ENCODE peak calls at places on chromosomes 6 and 20, in nine cellular contexts. One of them, this sample, is unnamed.

GRCh38 chr20:19909696-19910095 is 107.5 kb upstream of the NAA20 start:
- DNase-seq in AG04450: no peak
- DNase-seq in stimulated activated CD4-positive, alpha-beta T cell treated with anti-CD3 and anti-CD28 coated beads, Interleukin-12 subunit alpha, Interleukin-12 subunit beta, amount 100 ng/mL, for 48 hours: no peak
- DNase-seq in NCI-H2107: no peak
- DNase-seq in activated T-helper 1 cell treated with anti-CD3 and anti-CD28 coated beads, Interleukin-12 subunit alpha, Interleukin-12 subunit beta, Interleukin-2, Interleukin-4 antibody, amounts not matched to agents 30 ng/mL and 10 ng/mL and 1 ng/mL, durations not matched to agents 14 hours and 24 hours and 36 hours: no peak
- DNase-seq in kidney epithelial cell: no peak
- DNase-seq in NCI-H460: no peak
- DNase-seq in astrocyte of the cerebellum: peak; percentile 34
- DNase-seq in bronchial epithelial cell: no peak
- DNase-seq in this sample: no peak

GRCh38 chr6:7684076-7684475 is 41.8 kb upstream of the BMP6 start:
- DNase-seq in AG04450: no peak
- DNase-seq in stimulated activated CD4-positive, alpha-beta T cell treated with anti-CD3 and anti-CD28 coated beads, Interleukin-12 subunit alpha, Interleukin-12 subunit beta, amount 100 ng/mL, for 48 hours: no peak
- DNase-seq in NCI-H2107: no peak
- DNase-seq in activated T-helper 1 cell treated with anti-CD3 and anti-CD28 coated beads, Interleukin-12 subunit alpha, Interleukin-12 subunit beta, Interleukin-2, Interleukin-4 antibody, amounts not matched to agents 30 ng/mL and 10 ng/mL and 1 ng/mL, durations not matched to agents 14 hours and 24 hours and 36 hours: no peak
- DNase-seq in kidney epithelial cell: no peak
- DNase-seq in NCI-H460: no peak
- DNase-seq in astrocyte of the cerebellum: no peak
- DNase-seq in bronchial epithelial cell: no peak
- DNase-seq in this sample: no peak

GRCh38 chr6:167779993-167780655 is 46.6 kb upstream of the AFDN start:
- DNase-seq in AG04450: no peak
- DNase-seq in stimulated activated CD4-positive, alpha-beta T cell treated with anti-CD3 and anti-CD28 coated beads, Interleukin-12 subunit alpha, Interleukin-12 subunit beta, amount 100 ng/mL, for 48 hours: no peak
- DNase-seq in NCI-H2107: no peak
- DNase-seq in activated T-helper 1 cell treated with anti-CD3 and anti-CD28 coated beads, Interleukin-12 subunit alpha, Interleukin-12 subunit beta, Interleukin-2, Interleukin-4 antibody, amounts not matched to agents 30 ng/mL and 10 ng/mL and 1 ng/mL, durations not matched to agents 14 hours and 24 hours and 36 hours: no peak
- DNase-seq in kidney epithelial cell: no peak
- DNase-seq in NCI-H460: no peak
- DNase-seq in astrocyte of the cerebellum: no peak
- DNase-seq in bronchial epithelial cell: no peak
- DNase-seq in this sample: no peak

GRCh38 chr20:57657537-57658446 is 37.6 kb upstream of the ZBP1 start:
- DNase-seq in AG04450: no peak
- DNase-seq in stimulated activated CD4-positive, alpha-beta T cell treated with anti-CD3 and anti-CD28 coated beads, Interleukin-12 subunit alpha, Interleukin-12 subunit beta, amount 100 ng/mL, for 48 hours: no peak
- DNase-seq in NCI-H2107: no peak
- DNase-seq in activated T-helper 1 cell treated with anti-CD3 and anti-CD28 coated beads, Interleukin-12 subunit alpha, Interleukin-12 subunit beta, Interleukin-2, Interleukin-4 antibody, amounts not matched to agents 30 ng/mL and 10 ng/mL and 1 ng/mL, durations not matched to agents 14 hours and 24 hours and 36 hours: no peak
- DNase-seq in kidney epithelial cell: no peak
- DNase-seq in NCI-H460: no peak
- DNase-seq in astrocyte of the cerebellum: no peak
- DNase-seq in bronchial epithelial cell: peak; percentile 85
- DNase-seq in this sample: no peak

GRCh38 chr6:111985202-111985731 is 68.6 kb upstream of the CCN6 start:
- DNase-seq in AG04450: peak; percentile 59
- DNase-seq in stimulated activated CD4-positive, alpha-beta T cell treated with anti-CD3 and anti-CD28 coated beads, Interleukin-12 subunit alpha, Interleukin-12 subunit beta, amount 100 ng/mL, for 48 hours: peak; percentile 42
- DNase-seq in NCI-H2107: no peak
- DNase-seq in activated T-helper 1 cell treated with anti-CD3 and anti-CD28 coated beads, Interleukin-12 subunit alpha, Interleukin-12 subunit beta, Interleukin-2, Interleukin-4 antibody, amounts not matched to agents 30 ng/mL and 10 ng/mL and 1 ng/mL, durations not matched to agents 14 hours and 24 hours and 36 hours: no peak
- DNase-seq in kidney epithelial cell: peak; percentile 90
- DNase-seq in NCI-H460: no peak
- DNase-seq in astrocyte of the cerebellum: peak; percentile 73
- DNase-seq in bronchial epithelial cell: peak; percentile 99
- DNase-seq in this sample: peak; percentile 71

GRCh38 chr6:71045296-71045695 is 88.4 kb upstream of the B3GAT2 start:
- DNase-seq in AG04450: no peak
- DNase-seq in stimulated activated CD4-positive, alpha-beta T cell treated with anti-CD3 and anti-CD28 coated beads, Interleukin-12 subunit alpha, Interleukin-12 subunit beta, amount 100 ng/mL, for 48 hours: no peak
- DNase-seq in NCI-H2107: peak; percentile 45
- DNase-seq in activated T-helper 1 cell treated with anti-CD3 and anti-CD28 coated beads, Interleukin-12 subunit alpha, Interleukin-12 subunit beta, Interleukin-2, Interleukin-4 antibody, amounts not matched to agents 30 ng/mL and 10 ng/mL and 1 ng/mL, durations not matched to agents 14 hours and 24 hours and 36 hours: no peak
- DNase-seq in kidney epithelial cell: peak; percentile 12
- DNase-seq in NCI-H460: no peak
- DNase-seq in astrocyte of the cerebellum: no peak
- DNase-seq in bronchial epithelial cell: no peak
- DNase-seq in this sample: no peak

GRCh38 chr6:111342913-111343312 is 140.1 kb downstream of the REV3L start:
- DNase-seq in AG04450: no peak
- DNase-seq in stimulated activated CD4-positive, alpha-beta T cell treated with anti-CD3 and anti-CD28 coated beads, Interleukin-12 subunit alpha, Interleukin-12 subunit beta, amount 100 ng/mL, for 48 hours: no peak
- DNase-seq in NCI-H2107: no peak
- DNase-seq in activated T-helper 1 cell treated with anti-CD3 and anti-CD28 coated beads, Interleukin-12 subunit alpha, Interleukin-12 subunit beta, Interleukin-2, Interleukin-4 antibody, amounts not matched to agents 30 ng/mL and 10 ng/mL and 1 ng/mL, durations not matched to agents 14 hours and 24 hours and 36 hours: no peak
- DNase-seq in kidney epithelial cell: no peak
- DNase-seq in NCI-H460: no peak
- DNase-seq in astrocyte of the cerebellum: no peak
- DNase-seq in bronchial epithelial cell: peak; percentile 45
- DNase-seq in this sample: no peak

GRCh38 chr20:49701313-49701731 is 12.4 kb downstream of the B4GALT5 start:
- DNase-seq in AG04450: no peak
- DNase-seq in stimulated activated CD4-positive, alpha-beta T cell treated with anti-CD3 and anti-CD28 coated beads, Interleukin-12 subunit alpha, Interleukin-12 subunit beta, amount 100 ng/mL, for 48 hours: no peak
- DNase-seq in NCI-H2107: no peak
- DNase-seq in activated T-helper 1 cell treated with anti-CD3 and anti-CD28 coated beads, Interleukin-12 subunit alpha, Interleukin-12 subunit beta, Interleukin-2, Interleukin-4 antibody, amounts not matched to agents 30 ng/mL and 10 ng/mL and 1 ng/mL, durations not matched to agents 14 hours and 24 hours and 36 hours: no peak
- DNase-seq in kidney epithelial cell: no peak
- DNase-seq in NCI-H460: no peak
- DNase-seq in astrocyte of the cerebellum: no peak
- DNase-seq in bronchial epithelial cell: peak; percentile 73
- DNase-seq in this sample: no peak

GRCh38 chr6:136437246-136437645 is 113.0 kb downstream of the MAP7 start:
- DNase-seq in AG04450: no peak
- DNase-seq in stimulated activated CD4-positive, alpha-beta T cell treated with anti-CD3 and anti-CD28 coated beads, Interleukin-12 subunit alpha, Interleukin-12 subunit beta, amount 100 ng/mL, for 48 hours: no peak
- DNase-seq in NCI-H2107: no peak
- DNase-seq in activated T-helper 1 cell treated with anti-CD3 and anti-CD28 coated beads, Interleukin-12 subunit alpha, Interleukin-12 subunit beta, Interleukin-2, Interleukin-4 antibody, amounts not matched to agents 30 ng/mL and 10 ng/mL and 1 ng/mL, durations not matched to agents 14 hours and 24 hours and 36 hours: no peak
- DNase-seq in kidney epithelial cell: no peak
- DNase-seq in NCI-H460: no peak
- DNase-seq in astrocyte of the cerebellum: no peak
- DNase-seq in bronchial epithelial cell: no peak
- DNase-seq in this sample: no peak

GRCh38 chr20:7379621-7380220 is 560.5 kb downstream of the HAO1 start:
- DNase-seq in AG04450: no peak
- DNase-seq in stimulated activated CD4-positive, alpha-beta T cell treated with anti-CD3 and anti-CD28 coated beads, Interleukin-12 subunit alpha, Interleukin-12 subunit beta, amount 100 ng/mL, for 48 hours: no peak
- DNase-seq in NCI-H2107: no peak
- DNase-seq in activated T-helper 1 cell treated with anti-CD3 and anti-CD28 coated beads, Interleukin-12 subunit alpha, Interleukin-12 subunit beta, Interleukin-2, Interleukin-4 antibody, amounts not matched to agents 30 ng/mL and 10 ng/mL and 1 ng/mL, durations not matched to agents 14 hours and 24 hours and 36 hours: no peak
- DNase-seq in kidney epithelial cell: no peak
- DNase-seq in NCI-H460: no peak
- DNase-seq in astrocyte of the cerebellum: no peak
- DNase-seq in bronchial epithelial cell: no peak
- DNase-seq in this sample: no peak

GRCh38 chr6:148396411-148396810 is 53.8 kb downstream of the SASH1 start:
- DNase-seq in AG04450: no peak
- DNase-seq in stimulated activated CD4-positive, alpha-beta T cell treated with anti-CD3 and anti-CD28 coated beads, Interleukin-12 subunit alpha, Interleukin-12 subunit beta, amount 100 ng/mL, for 48 hours: no peak
- DNase-seq in NCI-H2107: no peak
- DNase-seq in activated T-helper 1 cell treated with anti-CD3 and anti-CD28 coated beads, Interleukin-12 subunit alpha, Interleukin-12 subunit beta, Interleukin-2, Interleukin-4 antibody, amounts not matched to agents 30 ng/mL and 10 ng/mL and 1 ng/mL, durations not matched to agents 14 hours and 24 hours and 36 hours: no peak
- DNase-seq in kidney epithelial cell: no peak
- DNase-seq in NCI-H460: no peak
- DNase-seq in astrocyte of the cerebellum: no peak
- DNase-seq in bronchial epithelial cell: no peak
- DNase-seq in this sample: no peak

GRCh38 chr6:57252975-57253374 is 30.9 kb upstream of the RAB23 start:
- DNase-seq in AG04450: peak; percentile 29
- DNase-seq in stimulated activated CD4-positive, alpha-beta T cell treated with anti-CD3 and anti-CD28 coated beads, Interleukin-12 subunit alpha, Interleukin-12 subunit beta, amount 100 ng/mL, for 48 hours: no peak
- DNase-seq in NCI-H2107: no peak
- DNase-seq in activated T-helper 1 cell treated with anti-CD3 and anti-CD28 coated beads, Interleukin-12 subunit alpha, Interleukin-12 subunit beta, Interleukin-2, Interleukin-4 antibody, amounts not matched to agents 30 ng/mL and 10 ng/mL and 1 ng/mL, durations not matched to agents 14 hours and 24 hours and 36 hours: no peak
- DNase-seq in kidney epithelial cell: no peak
- DNase-seq in NCI-H460: no peak
- DNase-seq in astrocyte of the cerebellum: peak; percentile 48
- DNase-seq in bronchial epithelial cell: peak; percentile 20
- DNase-seq in this sample: no peak

GRCh38 chr20:1376007-1376406 is 16.8 kb downstream of the FKBP1A start:
- DNase-seq in AG04450: no peak
- DNase-seq in stimulated activated CD4-positive, alpha-beta T cell treated with anti-CD3 and anti-CD28 coated beads, Interleukin-12 subunit alpha, Interleukin-12 subunit beta, amount 100 ng/mL, for 48 hours: no peak
- DNase-seq in NCI-H2107: no peak
- DNase-seq in activated T-helper 1 cell treated with anti-CD3 and anti-CD28 coated beads, Interleukin-12 subunit alpha, Interleukin-12 subunit beta, Interleukin-2, Interleukin-4 antibody, amounts not matched to agents 30 ng/mL and 10 ng/mL and 1 ng/mL, durations not matched to agents 14 hours and 24 hours and 36 hours: no peak
- DNase-seq in kidney epithelial cell: no peak
- DNase-seq in NCI-H460: no peak
- DNase-seq in astrocyte of the cerebellum: no peak
- DNase-seq in bronchial epithelial cell: no peak
- DNase-seq in this sample: no peak

GRCh38 chr20:479487-479886 is 17.2 kb upstream of the TBC1D20 start:
- DNase-seq in AG04450: no peak
- DNase-seq in stimulated activated CD4-positive, alpha-beta T cell treated with anti-CD3 and anti-CD28 coated beads, Interleukin-12 subunit alpha, Interleukin-12 subunit beta, amount 100 ng/mL, for 48 hours: no peak
- DNase-seq in NCI-H2107: no peak
- DNase-seq in activated T-helper 1 cell treated with anti-CD3 and anti-CD28 coated beads, Interleukin-12 subunit alpha, Interleukin-12 subunit beta, Interleukin-2, Interleukin-4 antibody, amounts not matched to agents 30 ng/mL and 10 ng/mL and 1 ng/mL, durations not matched to agents 14 hours and 24 hours and 36 hours: no peak
- DNase-seq in kidney epithelial cell: no peak
- DNase-seq in NCI-H460: no peak
- DNase-seq in astrocyte of the cerebellum: no peak
- DNase-seq in bronchial epithelial cell: no peak
- DNase-seq in this sample: no peak

GRCh38 chr6:38554700-38555413 is 84.9 kb downstream of the BTBD9 start:
- DNase-seq in AG04450: no peak
- DNase-seq in stimulated activated CD4-positive, alpha-beta T cell treated with anti-CD3 and anti-CD28 coated beads, Interleukin-12 subunit alpha, Interleukin-12 subunit beta, amount 100 ng/mL, for 48 hours: no peak
- DNase-seq in NCI-H2107: no peak
- DNase-seq in activated T-helper 1 cell treated with anti-CD3 and anti-CD28 coated beads, Interleukin-12 subunit alpha, Interleukin-12 subunit beta, Interleukin-2, Interleukin-4 antibody, amounts not matched to agents 30 ng/mL and 10 ng/mL and 1 ng/mL, durations not matched to agents 14 hours and 24 hours and 36 hours: no peak
- DNase-seq in kidney epithelial cell: peak; percentile 12
- DNase-seq in NCI-H460: no peak
- DNase-seq in astrocyte of the cerebellum: peak; percentile 16
- DNase-seq in bronchial epithelial cell: peak; percentile 57
- DNase-seq in this sample: no peak

GRCh38 chr20:57794600-57795346 is 85.0 kb upstream of the PMEPA1 start:
- DNase-seq in AG04450: no peak
- DNase-seq in stimulated activated CD4-positive, alpha-beta T cell treated with anti-CD3 and anti-CD28 coated beads, Interleukin-12 subunit alpha, Interleukin-12 subunit beta, amount 100 ng/mL, for 48 hours: no peak
- DNase-seq in NCI-H2107: no peak
- DNase-seq in activated T-helper 1 cell treated with anti-CD3 and anti-CD28 coated beads, Interleukin-12 subunit alpha, Interleukin-12 subunit beta, Interleukin-2, Interleukin-4 antibody, amounts not matched to agents 30 ng/mL and 10 ng/mL and 1 ng/mL, durations not matched to agents 14 hours and 24 hours and 36 hours: no peak
- DNase-seq in kidney epithelial cell: peak; percentile 74
- DNase-seq in NCI-H460: no peak
- DNase-seq in astrocyte of the cerebellum: peak; percentile 18
- DNase-seq in bronchial epithelial cell: no peak
- DNase-seq in this sample: no peak

GRCh38 chr6:21438237-21438985 is 155.1 kb upstream of the SOX4 start:
- DNase-seq in AG04450: no peak
- DNase-seq in stimulated activated CD4-positive, alpha-beta T cell treated with anti-CD3 and anti-CD28 coated beads, Interleukin-12 subunit alpha, Interleukin-12 subunit beta, amount 100 ng/mL, for 48 hours: peak; percentile 20
- DNase-seq in NCI-H2107: no peak
- DNase-seq in activated T-helper 1 cell treated with anti-CD3 and anti-CD28 coated beads, Interleukin-12 subunit alpha, Interleukin-12 subunit beta, Interleukin-2, Interleukin-4 antibody, amounts not matched to agents 30 ng/mL and 10 ng/mL and 1 ng/mL, durations not matched to agents 14 hours and 24 hours and 36 hours: peak; percentile 40
- DNase-seq in kidney epithelial cell: no peak
- DNase-seq in NCI-H460: no peak
- DNase-seq in astrocyte of the cerebellum: no peak
- DNase-seq in bronchial epithelial cell: peak; percentile 50
- DNase-seq in this sample: no peak

GRCh38 chr20:93641-94040 is 6.2 kb downstream of the DEFB125 start:
- DNase-seq in AG04450: no peak
- DNase-seq in stimulated activated CD4-positive, alpha-beta T cell treated with anti-CD3 and anti-CD28 coated beads, Interleukin-12 subunit alpha, Interleukin-12 subunit beta, amount 100 ng/mL, for 48 hours: no peak
- DNase-seq in NCI-H2107: no peak
- DNase-seq in activated T-helper 1 cell treated with anti-CD3 and anti-CD28 coated beads, Interleukin-12 subunit alpha, Interleukin-12 subunit beta, Interleukin-2, Interleukin-4 antibody, amounts not matched to agents 30 ng/mL and 10 ng/mL and 1 ng/mL, durations not matched to agents 14 hours and 24 hours and 36 hours: no peak
- DNase-seq in kidney epithelial cell: no peak
- DNase-seq in NCI-H460: no peak
- DNase-seq in astrocyte of the cerebellum: no peak
- DNase-seq in bronchial epithelial cell: no peak
- DNase-seq in this sample: no peak

GRCh38 chr20:5065489-5066383 is 54.0 kb downstream of the PCNA start:
- DNase-seq in AG04450: peak; percentile 91
- DNase-seq in stimulated activated CD4-positive, alpha-beta T cell treated with anti-CD3 and anti-CD28 coated beads, Interleukin-12 subunit alpha, Interleukin-12 subunit beta, amount 100 ng/mL, for 48 hours: no peak
- DNase-seq in NCI-H2107: no peak
- DNase-seq in activated T-helper 1 cell treated with anti-CD3 and anti-CD28 coated beads, Interleukin-12 subunit alpha, Interleukin-12 subunit beta, Interleukin-2, Interleukin-4 antibody, amounts not matched to agents 30 ng/mL and 10 ng/mL and 1 ng/mL, durations not matched to agents 14 hours and 24 hours and 36 hours: no peak
- DNase-seq in kidney epithelial cell: peak; percentile 92
- DNase-seq in NCI-H460: peak; percentile 98
- DNase-seq in astrocyte of the cerebellum: peak; percentile 59
- DNase-seq in bronchial epithelial cell: peak; percentile 98
- DNase-seq in this sample: no peak

GRCh38 chr20:1478566-1478965 is 11.9 kb upstream of the NSFL1C start:
- DNase-seq in AG04450: no peak
- DNase-seq in stimulated activated CD4-positive, alpha-beta T cell treated with anti-CD3 and anti-CD28 coated beads, Interleukin-12 subunit alpha, Interleukin-12 subunit beta, amount 100 ng/mL, for 48 hours: no peak
- DNase-seq in NCI-H2107: no peak
- DNase-seq in activated T-helper 1 cell treated with anti-CD3 and anti-CD28 coated beads, Interleukin-12 subunit alpha, Interleukin-12 subunit beta, Interleukin-2, Interleukin-4 antibody, amounts not matched to agents 30 ng/mL and 10 ng/mL and 1 ng/mL, durations not matched to agents 14 hours and 24 hours and 36 hours: no peak
- DNase-seq in kidney epithelial cell: peak; percentile 53
- DNase-seq in NCI-H460: no peak
- DNase-seq in astrocyte of the cerebellum: no peak
- DNase-seq in bronchial epithelial cell: peak; percentile 97
- DNase-seq in this sample: no peak

GRCh38 chr6:137849076-137849708 is 17.9 kb upstream of the TNFAIP3 start:
- DNase-seq in AG04450: no peak
- DNase-seq in stimulated activated CD4-positive, alpha-beta T cell treated with anti-CD3 and anti-CD28 coated beads, Interleukin-12 subunit alpha, Interleukin-12 subunit beta, amount 100 ng/mL, for 48 hours: no peak
- DNase-seq in NCI-H2107: no peak
- DNase-seq in activated T-helper 1 cell treated with anti-CD3 and anti-CD28 coated beads, Interleukin-12 subunit alpha, Interleukin-12 subunit beta, Interleukin-2, Interleukin-4 antibody, amounts not matched to agents 30 ng/mL and 10 ng/mL and 1 ng/mL, durations not matched to agents 14 hours and 24 hours and 36 hours: no peak
- DNase-seq in kidney epithelial cell: no peak
- DNase-seq in NCI-H460: no peak
- DNase-seq in astrocyte of the cerebellum: no peak
- DNase-seq in bronchial epithelial cell: peak; percentile 57
- DNase-seq in this sample: no peak

GRCh38 chr6:150072201-150072600 is 3.3 kb upstream of the ULBP3 start:
- DNase-seq in AG04450: no peak
- DNase-seq in stimulated activated CD4-positive, alpha-beta T cell treated with anti-CD3 and anti-CD28 coated beads, Interleukin-12 subunit alpha, Interleukin-12 subunit beta, amount 100 ng/mL, for 48 hours: no peak
- DNase-seq in NCI-H2107: no peak
- DNase-seq in activated T-helper 1 cell treated with anti-CD3 and anti-CD28 coated beads, Interleukin-12 subunit alpha, Interleukin-12 subunit beta, Interleukin-2, Interleukin-4 antibody, amounts not matched to agents 30 ng/mL and 10 ng/mL and 1 ng/mL, durations not matched to agents 14 hours and 24 hours and 36 hours: no peak
- DNase-seq in kidney epithelial cell: peak; percentile 45
- DNase-seq in NCI-H460: peak; percentile 75
- DNase-seq in astrocyte of the cerebellum: no peak
- DNase-seq in bronchial epithelial cell: peak; percentile 78
- DNase-seq in this sample: peak; percentile 75

GRCh38 chr6:134373282-134373922 is 55.5 kb upstream of the SGK1 start:
- DNase-seq in AG04450: peak; percentile 63
- DNase-seq in stimulated activated CD4-positive, alpha-beta T cell treated with anti-CD3 and anti-CD28 coated beads, Interleukin-12 subunit alpha, Interleukin-12 subunit beta, amount 100 ng/mL, for 48 hours: no peak
- DNase-seq in NCI-H2107: no peak
- DNase-seq in activated T-helper 1 cell treated with anti-CD3 and anti-CD28 coated beads, Interleukin-12 subunit alpha, Interleukin-12 subunit beta, Interleukin-2, Interleukin-4 antibody, amounts not matched to agents 30 ng/mL and 10 ng/mL and 1 ng/mL, durations not matched to agents 14 hours and 24 hours and 36 hours: no peak
- DNase-seq in kidney epithelial cell: peak; percentile 49
- DNase-seq in NCI-H460: peak; percentile 38
- DNase-seq in astrocyte of the cerebellum: peak; percentile 53
- DNase-seq in bronchial epithelial cell: peak; percentile 82
- DNase-seq in this sample: no peak

GRCh38 chr6:10429638-10430427 is 15.0 kb upstream of the TFAP2A start:
- DNase-seq in AG04450: no peak
- DNase-seq in stimulated activated CD4-positive, alpha-beta T cell treated with anti-CD3 and anti-CD28 coated beads, Interleukin-12 subunit alpha, Interleukin-12 subunit beta, amount 100 ng/mL, for 48 hours: no peak
- DNase-seq in NCI-H2107: peak; percentile 35
- DNase-seq in activated T-helper 1 cell treated with anti-CD3 and anti-CD28 coated beads, Interleukin-12 subunit alpha, Interleukin-12 subunit beta, Interleukin-2, Interleukin-4 antibody, amounts not matched to agents 30 ng/mL and 10 ng/mL and 1 ng/mL, durations not matched to agents 14 hours and 24 hours and 36 hours: no peak
- DNase-seq in kidney epithelial cell: no peak
- DNase-seq in NCI-H460: peak; percentile 59
- DNase-seq in astrocyte of the cerebellum: peak; percentile 42
- DNase-seq in bronchial epithelial cell: peak; percentile 88
- DNase-seq in this sample: peak; percentile 57

GRCh38 chr6:144190593-144190992 is 40.3 kb downstream of the STX11 start:
- DNase-seq in AG04450: peak; percentile 39
- DNase-seq in stimulated activated CD4-positive, alpha-beta T cell treated with anti-CD3 and anti-CD28 coated beads, Interleukin-12 subunit alpha, Interleukin-12 subunit beta, amount 100 ng/mL, for 48 hours: no peak
- DNase-seq in NCI-H2107: no peak
- DNase-seq in activated T-helper 1 cell treated with anti-CD3 and anti-CD28 coated beads, Interleukin-12 subunit alpha, Interleukin-12 subunit beta, Interleukin-2, Interleukin-4 antibody, amounts not matched to agents 30 ng/mL and 10 ng/mL and 1 ng/mL, durations not matched to agents 14 hours and 24 hours and 36 hours: no peak
- DNase-seq in kidney epithelial cell: peak; percentile 14
- DNase-seq in NCI-H460: no peak
- DNase-seq in astrocyte of the cerebellum: peak; percentile 43
- DNase-seq in bronchial epithelial cell: peak; percentile 81
- DNase-seq in this sample: no peak

GRCh38 chr20:56582557-56582956 is 46.5 kb upstream of the TFAP2C start:
- DNase-seq in AG04450: no peak
- DNase-seq in stimulated activated CD4-positive, alpha-beta T cell treated with anti-CD3 and anti-CD28 coated beads, Interleukin-12 subunit alpha, Interleukin-12 subunit beta, amount 100 ng/mL, for 48 hours: no peak
- DNase-seq in NCI-H2107: no peak
- DNase-seq in activated T-helper 1 cell treated with anti-CD3 and anti-CD28 coated beads, Interleukin-12 subunit alpha, Interleukin-12 subunit beta, Interleukin-2, Interleukin-4 antibody, amounts not matched to agents 30 ng/mL and 10 ng/mL and 1 ng/mL, durations not matched to agents 14 hours and 24 hours and 36 hours: no peak
- DNase-seq in kidney epithelial cell: no peak
- DNase-seq in NCI-H460: no peak
- DNase-seq in astrocyte of the cerebellum: no peak
- DNase-seq in bronchial epithelial cell: no peak
- DNase-seq in this sample: no peak

GRCh38 chr6:2623348-2623747 is 127.4 kb downstream of the MYLK4 start:
- DNase-seq in AG04450: no peak
- DNase-seq in stimulated activated CD4-positive, alpha-beta T cell treated with anti-CD3 and anti-CD28 coated beads, Interleukin-12 subunit alpha, Interleukin-12 subunit beta, amount 100 ng/mL, for 48 hours: no peak
- DNase-seq in NCI-H2107: no peak
- DNase-seq in activated T-helper 1 cell treated with anti-CD3 and anti-CD28 coated beads, Interleukin-12 subunit alpha, Interleukin-12 subunit beta, Interleukin-2, Interleukin-4 antibody, amounts not matched to agents 30 ng/mL and 10 ng/mL and 1 ng/mL, durations not matched to agents 14 hours and 24 hours and 36 hours: no peak
- DNase-seq in kidney epithelial cell: no peak
- DNase-seq in NCI-H460: peak; percentile 99
- DNase-seq in astrocyte of the cerebellum: no peak
- DNase-seq in bronchial epithelial cell: peak; percentile 22
- DNase-seq in this sample: no peak

GRCh38 chr6:160306284-160306683 is 41.9 kb upstream of the SLC22A3 start:
- DNase-seq in AG04450: no peak
- DNase-seq in stimulated activated CD4-positive, alpha-beta T cell treated with anti-CD3 and anti-CD28 coated beads, Interleukin-12 subunit alpha, Interleukin-12 subunit beta, amount 100 ng/mL, for 48 hours: no peak
- DNase-seq in NCI-H2107: no peak
- DNase-seq in activated T-helper 1 cell treated with anti-CD3 and anti-CD28 coated beads, Interleukin-12 subunit alpha, Interleukin-12 subunit beta, Interleukin-2, Interleukin-4 antibody, amounts not matched to agents 30 ng/mL and 10 ng/mL and 1 ng/mL, durations not matched to agents 14 hours and 24 hours and 36 hours: no peak
- DNase-seq in kidney epithelial cell: no peak
- DNase-seq in NCI-H460: no peak
- DNase-seq in astrocyte of the cerebellum: no peak
- DNase-seq in bronchial epithelial cell: no peak
- DNase-seq in this sample: no peak

GRCh38 chr6:22099241-22099640 is 197.6 kb downstream of the PRL start:
- DNase-seq in AG04450: no peak
- DNase-seq in stimulated activated CD4-positive, alpha-beta T cell treated with anti-CD3 and anti-CD28 coated beads, Interleukin-12 subunit alpha, Interleukin-12 subunit beta, amount 100 ng/mL, for 48 hours: no peak
- DNase-seq in NCI-H2107: no peak
- DNase-seq in activated T-helper 1 cell treated with anti-CD3 and anti-CD28 coated beads, Interleukin-12 subunit alpha, Interleukin-12 subunit beta, Interleukin-2, Interleukin-4 antibody, amounts not matched to agents 30 ng/mL and 10 ng/mL and 1 ng/mL, durations not matched to agents 14 hours and 24 hours and 36 hours: no peak
- DNase-seq in kidney epithelial cell: no peak
- DNase-seq in NCI-H460: no peak
- DNase-seq in astrocyte of the cerebellum: no peak
- DNase-seq in bronchial epithelial cell: no peak
- DNase-seq in this sample: no peak

GRCh38 chr6:131372535-131372934 is 200.5 kb upstream of the ARG1 start:
- DNase-seq in AG04450: no peak
- DNase-seq in stimulated activated CD4-positive, alpha-beta T cell treated with anti-CD3 and anti-CD28 coated beads, Interleukin-12 subunit alpha, Interleukin-12 subunit beta, amount 100 ng/mL, for 48 hours: no peak
- DNase-seq in NCI-H2107: no peak
- DNase-seq in activated T-helper 1 cell treated with anti-CD3 and anti-CD28 coated beads, Interleukin-12 subunit alpha, Interleukin-12 subunit beta, Interleukin-2, Interleukin-4 antibody, amounts not matched to agents 30 ng/mL and 10 ng/mL and 1 ng/mL, durations not matched to agents 14 hours and 24 hours and 36 hours: no peak
- DNase-seq in kidney epithelial cell: no peak
- DNase-seq in NCI-H460: no peak
- DNase-seq in astrocyte of the cerebellum: no peak
- DNase-seq in bronchial epithelial cell: no peak
- DNase-seq in this sample: no peak

This sample was measured in Caco-2.